ENCODE peak calls at places on chromosomes 11 and 22, in nine cellular contexts. One of them, this sample, is unnamed.

GRCh38 chr22:50219800-50220602 is 19.2 kb downstream of the SELENOO start:
- DNase-seq in naive thymus-derived CD4-positive, alpha-beta T cell: no peak
- DNase-seq in body of pancreas: no peak
- DNase-seq in astrocyte of the cerebellum: no peak
- DNase-seq in SJSA1: no peak
- DNase-seq in skeletal muscle cell: no peak
- DNase-seq in breast epithelium: no peak
- DNase-seq in pancreas: peak; percentile 83
- DNase-seq in heart right ventricle: no peak
- DNase-seq in this sample: no peak

GRCh38 chr11:119065369-119065768 is 2.2 kb upstream of the VPS11 start:
- DNase-seq in naive thymus-derived CD4-positive, alpha-beta T cell: no peak
- DNase-seq in body of pancreas: no peak
- DNase-seq in astrocyte of the cerebellum: no peak
- DNase-seq in SJSA1: no peak
- DNase-seq in skeletal muscle cell: no peak
- DNase-seq in breast epithelium: no peak
- DNase-seq in pancreas: no peak
- DNase-seq in heart right ventricle: no peak
- DNase-seq in this sample: no peak

GRCh38 chr11:37248145-37248544 is 650.1 kb upstream of the RAG2 start:
- DNase-seq in naive thymus-derived CD4-positive, alpha-beta T cell: no peak
- DNase-seq in body of pancreas: no peak
- DNase-seq in astrocyte of the cerebellum: no peak
- DNase-seq in SJSA1: no peak
- DNase-seq in skeletal muscle cell: no peak
- DNase-seq in breast epithelium: no peak
- DNase-seq in pancreas: no peak
- DNase-seq in heart right ventricle: no peak
- DNase-seq in this sample: no peak

GRCh38 chr11:61971177-61972111 is 4.0 kb upstream of the FTH1 start:
- DNase-seq in naive thymus-derived CD4-positive, alpha-beta T cell: peak; percentile 47
- DNase-seq in body of pancreas: peak; percentile 99
- DNase-seq in astrocyte of the cerebellum: peak; percentile 97
- DNase-seq in SJSA1: peak; percentile 100
- DNase-seq in skeletal muscle cell: peak; percentile 98
- DNase-seq in breast epithelium: peak; percentile 97
- DNase-seq in pancreas: peak; percentile 98
- DNase-seq in heart right ventricle: peak; percentile 99
- DNase-seq in this sample: no peak

GRCh38 chr11:8403310-8403709 is 139.6 kb upstream of the LMO1 start:
- DNase-seq in naive thymus-derived CD4-positive, alpha-beta T cell: no peak
- DNase-seq in body of pancreas: no peak
- DNase-seq in astrocyte of the cerebellum: peak; percentile 11
- DNase-seq in SJSA1: no peak
- DNase-seq in skeletal muscle cell: no peak
- DNase-seq in breast epithelium: no peak
- DNase-seq in pancreas: no peak
- DNase-seq in heart right ventricle: no peak
- DNase-seq in this sample: no peak

GRCh38 chr11:46701078-46701654 is 335 bp downstream of the ZNF408 start:
- DNase-seq in naive thymus-derived CD4-positive, alpha-beta T cell: peak; percentile 34
- DNase-seq in body of pancreas: no peak
- DNase-seq in astrocyte of the cerebellum: no peak
- DNase-seq in SJSA1: no peak
- DNase-seq in skeletal muscle cell: no peak
- DNase-seq in breast epithelium: no peak
- DNase-seq in pancreas: no peak
- DNase-seq in heart right ventricle: no peak
- DNase-seq in this sample: no peak

GRCh38 chr11:78642979-78643675 is 68.5 kb upstream of the NARS2 start:
- DNase-seq in naive thymus-derived CD4-positive, alpha-beta T cell: no peak
- DNase-seq in body of pancreas: no peak
- DNase-seq in astrocyte of the cerebellum: no peak
- DNase-seq in SJSA1: no peak
- DNase-seq in skeletal muscle cell: no peak
- DNase-seq in breast epithelium: no peak
- DNase-seq in pancreas: no peak
- DNase-seq in heart right ventricle: no peak
- DNase-seq in this sample: no peak

GRCh38 chr11:15327786-15328231 is 213.1 kb downstream of the INSC start:
- DNase-seq in naive thymus-derived CD4-positive, alpha-beta T cell: no peak
- DNase-seq in body of pancreas: peak; percentile 57
- DNase-seq in astrocyte of the cerebellum: peak; percentile 34
- DNase-seq in SJSA1: peak; percentile 23
- DNase-seq in skeletal muscle cell: peak; percentile 2
- DNase-seq in breast epithelium: peak; percentile 70
- DNase-seq in pancreas: peak; percentile 50
- DNase-seq in heart right ventricle: peak; percentile 50
- DNase-seq in this sample: no peak

GRCh38 chr11:99911116-99911515 is 776.0 kb upstream of the ARHGAP42 start:
- DNase-seq in naive thymus-derived CD4-positive, alpha-beta T cell: no peak
- DNase-seq in body of pancreas: no peak
- DNase-seq in astrocyte of the cerebellum: no peak
- DNase-seq in SJSA1: no peak
- DNase-seq in skeletal muscle cell: no peak
- DNase-seq in breast epithelium: no peak
- DNase-seq in pancreas: no peak
- DNase-seq in heart right ventricle: no peak
- DNase-seq in this sample: no peak

GRCh38 chr22:33903012-33903411 is 17.3 kb downstream of the LARGE1 start:
- DNase-seq in naive thymus-derived CD4-positive, alpha-beta T cell: no peak
- DNase-seq in body of pancreas: no peak
- DNase-seq in astrocyte of the cerebellum: no peak
- DNase-seq in SJSA1: no peak
- DNase-seq in skeletal muscle cell: no peak
- DNase-seq in breast epithelium: no peak
- DNase-seq in pancreas: no peak
- DNase-seq in heart right ventricle: no peak
- DNase-seq in this sample: no peak

GRCh38 chr22:50437511-50438304 is 37.1 kb downstream of the SBF1 start:
- DNase-seq in naive thymus-derived CD4-positive, alpha-beta T cell: no peak
- DNase-seq in body of pancreas: no peak
- DNase-seq in astrocyte of the cerebellum: no peak
- DNase-seq in SJSA1: no peak
- DNase-seq in skeletal muscle cell: no peak
- DNase-seq in breast epithelium: no peak
- DNase-seq in pancreas: peak; percentile 58
- DNase-seq in heart right ventricle: no peak
- DNase-seq in this sample: no peak

GRCh38 chr11:46991391-46991790 is 54.8 kb downstream of the CSTPP1 start:
- DNase-seq in naive thymus-derived CD4-positive, alpha-beta T cell: no peak
- DNase-seq in body of pancreas: no peak
- DNase-seq in astrocyte of the cerebellum: no peak
- DNase-seq in SJSA1: no peak
- DNase-seq in skeletal muscle cell: no peak
- DNase-seq in breast epithelium: no peak
- DNase-seq in pancreas: no peak
- DNase-seq in heart right ventricle: no peak
- DNase-seq in this sample: no peak

GRCh38 chr22:47125603-47126002 is 363.2 kb downstream of the TBC1D22A start:
- DNase-seq in naive thymus-derived CD4-positive, alpha-beta T cell: no peak
- DNase-seq in body of pancreas: no peak
- DNase-seq in astrocyte of the cerebellum: no peak
- DNase-seq in SJSA1: no peak
- DNase-seq in skeletal muscle cell: no peak
- DNase-seq in breast epithelium: no peak
- DNase-seq in pancreas: no peak
- DNase-seq in heart right ventricle: no peak
- DNase-seq in this sample: no peak

GRCh38 chr11:33015621-33016551 is at the start of gene DEPDC7:
- DNase-seq in naive thymus-derived CD4-positive, alpha-beta T cell: peak; percentile 74
- DNase-seq in body of pancreas: peak; percentile 94
- DNase-seq in astrocyte of the cerebellum: peak; percentile 75
- DNase-seq in SJSA1: peak; percentile 88
- DNase-seq in skeletal muscle cell: peak; percentile 53
- DNase-seq in breast epithelium: peak; percentile 64
- DNase-seq in pancreas: peak; percentile 97
- DNase-seq in heart right ventricle: peak; percentile 74
- DNase-seq in this sample: peak; percentile 46
- H3K4me3 ChIP-seq in naive thymus-derived CD4-positive, alpha-beta T cell: peak within 1 kb of the TSS; percentile 65
- H3K4me3 ChIP-seq in body of pancreas: no peak within 1 kb of the TSS
- H3K4me3 ChIP-seq in astrocyte of the cerebellum: peak within 1 kb of the TSS; percentile 53
- H3K4me3 ChIP-seq in SJSA1: peak within 1 kb of the TSS; percentile 75
- H3K4me3 ChIP-seq in skeletal muscle cell: peak within 1 kb of the TSS; percentile 63
- H3K4me3 ChIP-seq in breast epithelium: peak within 1 kb of the TSS; percentile 73
- H3K4me3 ChIP-seq in pancreas: peak within 1 kb of the TSS; percentile 32
- H3K4me3 ChIP-seq in heart right ventricle: peak within 1 kb of the TSS; percentile 43
- H3K4me3 ChIP-seq in this sample: peak within 1 kb of the TSS; percentile 59

DNA sequence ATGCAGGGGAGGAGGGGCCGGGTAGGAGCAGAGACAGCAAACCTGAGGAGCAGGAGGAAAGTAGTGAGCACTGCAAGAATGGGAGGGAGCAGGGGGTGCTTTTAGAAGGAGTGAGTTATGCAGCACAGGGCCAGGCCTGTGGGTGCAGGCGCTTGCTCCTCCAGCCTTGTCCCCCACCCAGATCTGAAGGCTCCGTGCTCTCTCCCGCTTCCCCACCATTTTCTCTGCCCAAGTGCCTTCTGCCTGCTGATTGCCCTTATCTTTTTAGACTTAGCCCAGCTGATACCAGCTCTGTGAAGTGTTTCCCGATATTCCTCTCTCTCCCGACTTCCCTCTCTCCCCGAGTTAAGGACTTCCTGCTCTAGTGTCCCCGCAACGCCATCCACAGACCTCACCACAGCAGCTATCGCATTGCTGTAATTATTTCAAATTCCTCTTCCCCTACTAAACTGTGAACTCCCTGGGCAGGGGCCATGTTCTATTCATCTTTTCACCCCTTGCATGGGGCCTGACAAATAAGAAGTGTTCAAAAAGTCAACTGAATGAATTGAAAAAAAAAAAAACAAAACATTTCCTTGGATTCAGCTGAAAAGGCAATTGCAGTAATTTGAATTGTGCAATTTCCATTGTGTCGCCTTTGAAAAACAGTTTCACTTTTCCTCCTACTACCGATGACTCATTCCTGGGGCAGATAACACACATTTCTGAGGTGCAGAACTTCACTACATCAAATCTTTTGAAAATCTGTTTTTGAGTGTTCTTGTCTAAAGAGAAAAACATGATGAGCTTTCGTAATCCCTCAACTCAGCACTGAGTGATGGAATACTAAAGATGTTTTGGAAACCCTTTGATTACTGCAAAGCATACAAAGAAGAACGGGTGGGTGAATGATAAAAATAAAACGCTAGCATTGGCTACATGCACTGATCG is 69.7 kb upstream of the BMAL1 start:
- DNase-seq in naive thymus-derived CD4-positive, alpha-beta T cell: no peak
- DNase-seq in body of pancreas: peak; percentile 36
- DNase-seq in astrocyte of the cerebellum: peak; percentile 86
- DNase-seq in SJSA1: peak; percentile 92
- DNase-seq in skeletal muscle cell: peak; percentile 75
- DNase-seq in breast epithelium: no peak
- DNase-seq in pancreas: no peak
- DNase-seq in heart right ventricle: no peak
- DNase-seq in this sample: no peak
- H3K4me3 ChIP-seq in naive thymus-derived CD4-positive, alpha-beta T cell: peak overlapping the region; percentile 62
- H3K4me3 ChIP-seq in body of pancreas: no peak overlapping the region
- H3K4me3 ChIP-seq in astrocyte of the cerebellum: peak overlapping the region; percentile 20
- H3K4me3 ChIP-seq in SJSA1: peak overlapping the region; percentile 20
- H3K4me3 ChIP-seq in skeletal muscle cell: peak overlapping the region; percentile 8
- H3K4me3 ChIP-seq in breast epithelium: peak overlapping the region; percentile 59
- H3K4me3 ChIP-seq in pancreas: no peak overlapping the region
- H3K4me3 ChIP-seq in heart right ventricle: peak overlapping the region; percentile 2
- H3K4me3 ChIP-seq in this sample: peak overlapping the region; percentile 59

DNA sequence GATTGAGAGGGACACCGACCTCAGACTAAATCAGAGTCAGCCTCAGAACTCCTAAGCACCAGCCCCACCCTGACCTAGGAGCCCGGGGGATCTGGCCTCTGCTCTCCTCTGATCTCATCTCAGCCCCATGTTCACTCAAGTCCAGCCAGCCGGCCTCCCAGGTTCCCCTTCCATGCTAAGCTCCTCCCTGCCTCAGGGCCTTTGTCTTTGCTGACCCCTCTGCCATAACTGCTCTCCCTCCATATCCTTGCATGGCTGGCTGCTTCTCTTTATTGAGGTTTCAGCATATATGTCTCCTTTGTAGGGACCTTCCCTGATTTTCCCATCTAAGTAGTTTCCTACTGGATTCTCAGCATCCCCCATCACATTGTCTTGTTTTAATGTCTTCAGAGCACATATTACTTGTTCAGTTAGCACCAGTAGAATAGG is 780 bp upstream of the SLC15A3 start:
- DNase-seq in naive thymus-derived CD4-positive, alpha-beta T cell: no peak
- DNase-seq in body of pancreas: no peak
- DNase-seq in astrocyte of the cerebellum: no peak
- DNase-seq in SJSA1: no peak
- DNase-seq in skeletal muscle cell: no peak
- DNase-seq in breast epithelium: no peak
- DNase-seq in pancreas: no peak
- DNase-seq in heart right ventricle: no peak
- DNase-seq in this sample: no peak
- H3K4me3 ChIP-seq in naive thymus-derived CD4-positive, alpha-beta T cell: peak overlapping the region; percentile 58
- H3K4me3 ChIP-seq in body of pancreas: no peak overlapping the region
- H3K4me3 ChIP-seq in astrocyte of the cerebellum: no peak overlapping the region
- H3K4me3 ChIP-seq in SJSA1: peak overlapping the region; percentile 36
- H3K4me3 ChIP-seq in skeletal muscle cell: no peak overlapping the region
- H3K4me3 ChIP-seq in breast epithelium: peak overlapping the region; percentile 72
- H3K4me3 ChIP-seq in pancreas: no peak overlapping the region
- H3K4me3 ChIP-seq in heart right ventricle: peak overlapping the region; percentile 47
- H3K4me3 ChIP-seq in this sample: no peak overlapping the region

GRCh38 chr11:128904872-128905344 is 13.8 kb downstream of the KCNJ5 start:
- DNase-seq in naive thymus-derived CD4-positive, alpha-beta T cell: no peak
- DNase-seq in body of pancreas: peak; percentile 58
- DNase-seq in astrocyte of the cerebellum: no peak
- DNase-seq in SJSA1: peak; percentile 3
- DNase-seq in skeletal muscle cell: no peak
- DNase-seq in breast epithelium: no peak
- DNase-seq in pancreas: peak; percentile 80
- DNase-seq in heart right ventricle: no peak
- DNase-seq in this sample: no peak
- H3K4me3 ChIP-seq in naive thymus-derived CD4-positive, alpha-beta T cell: peak overlapping the region; percentile 62
- H3K4me3 ChIP-seq in body of pancreas: peak overlapping the region; percentile 58
- H3K4me3 ChIP-seq in astrocyte of the cerebellum: peak overlapping the region; percentile 45
- H3K4me3 ChIP-seq in SJSA1: peak overlapping the region; percentile 37
- H3K4me3 ChIP-seq in skeletal muscle cell: peak overlapping the region; percentile 49
- H3K4me3 ChIP-seq in breast epithelium: peak overlapping the region; percentile 83
- H3K4me3 ChIP-seq in pancreas: peak overlapping the region; percentile 14
- H3K4me3 ChIP-seq in heart right ventricle: peak overlapping the region; percentile 61
- H3K4me3 ChIP-seq in this sample: peak overlapping the region; percentile 71